ENCODE peak calls at places on chromosome 17, in six cellular contexts. K is tibial nerve, X is endodermal cell, Z is right lobe of liver, F is heart right ventricle, L is transverse colon. O is an unnamed sample. For H3K27me3 and H3K36me3, the result is how much of the 10 kb centered on the place peaks cover.

GRCh38 chr17:81941484-81942166 is 4.5 kb upstream of the PYCR1 start:
- DNase-seq in L (no peak), F (no peak), K (no peak), X (peak), Z (peak), O (peak)

GRCh38 chr17:35560703-35561102 is at the start of gene SLFN14:
- DNase-seq in Z (no peak), K (no peak), L (no peak), F (no peak), X (no peak), O (no peak)

GRCh38 chr17:36936455-36936934 is 780 bp upstream of the LHX1 start:
- DNase-seq in X (peak), Z (no peak), F (no peak), K (no peak), L (no peak), O (peak)

GRCh38 chr17:57794841-57795240 is 49.7 kb upstream of the CCDC182 start:
- DNase-seq in Z (no peak), X (no peak), K (no peak), F (no peak), L (no peak), O (no peak)

GRCh38 chr17:41678907-41679739 is 9.6 kb upstream of the EIF1 start:
- DNase-seq in X (peak), Z (no peak), F (no peak), L (no peak), K (no peak), O (no peak)

GRCh38 chr17:34015253-34015652 is 239.8 kb upstream of the CCL2 start:
- DNase-seq in Z (no peak), K (no peak), F (no peak), X (peak), L (no peak), O (no peak)

GRCh38 chr17:40597168-40598020 is 32.1 kb upstream of the CCR7 start:
- DNase-seq in Z (no peak), X (no peak), L (no peak), F (no peak), K (no peak), O (no peak)

GRCh38 chr17:68398731-68399637 is 58.3 kb downstream of the WIPI1 start:
- DNase-seq in F (peak), L (peak), Z (peak), K (no peak), X (peak), O (peak)

GRCh38 chr17:46148247-46148646 is 45.0 kb downstream of the KANSL1 start:
- DNase-seq in L (no peak), F (no peak), Z (no peak), X (no peak), K (no peak), O (no peak)

GRCh38 chr17:32756696-32757095 is 120.2 kb downstream of the MYO1D start:
- DNase-seq in X (no peak), L (no peak), Z (no peak), F (no peak), K (no peak), O (no peak)

GRCh38 chr17:11031787-11032186 is 193.9 kb upstream of the PIRT start:
- DNase-seq in Z (no peak), K (no peak), X (peak), F (no peak), L (no peak), O (peak)

GRCh38 chr17:42591411-42591810 is 13.9 kb upstream of the PSMC3IP start:
- DNase-seq in X (no peak), F (no peak), L (no peak), Z (no peak), K (no peak), O (no peak)

GRCh38 chr17:66423436-66423922 is 121.1 kb downstream of the PRKCA start:
- DNase-seq in Z (no peak), L (no peak), K (no peak), F (no peak), X (no peak), O (no peak)

GRCh38 chr17:55587608-55588139 is 76.4 kb upstream of the SMIM36 start:
- DNase-seq in X (no peak), Z (no peak), K (peak), L (no peak), F (peak), O (no peak)

DNA sequence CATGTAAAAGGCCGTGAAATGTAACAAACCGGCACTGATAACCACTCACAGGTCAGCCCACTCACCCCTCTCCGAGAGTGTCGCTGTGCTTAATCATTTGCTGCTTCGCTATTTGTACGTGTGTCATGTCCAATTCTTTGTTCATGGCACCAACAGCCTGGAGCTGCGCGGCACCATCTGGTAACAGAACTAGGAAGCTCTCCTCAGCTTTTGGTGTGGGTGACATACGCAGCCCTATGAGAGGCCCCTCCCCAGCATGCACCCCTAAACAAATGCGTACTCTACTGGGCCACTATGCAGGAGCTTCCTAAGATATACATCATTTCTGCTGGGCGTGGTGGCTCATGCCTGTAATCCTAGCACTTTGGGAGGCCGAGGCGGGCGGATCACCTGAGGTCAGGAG is 2.3 kb upstream of the PECAM1 start:
- DNase-seq in F (no peak), Z (peak), K (no peak), X (no peak), L (no peak), O (no peak)
- H3K4me3 ChIP-seq in F (no peak), Z (no peak), K (no peak), X (no peak), L (no peak), O (no peak)

DNA sequence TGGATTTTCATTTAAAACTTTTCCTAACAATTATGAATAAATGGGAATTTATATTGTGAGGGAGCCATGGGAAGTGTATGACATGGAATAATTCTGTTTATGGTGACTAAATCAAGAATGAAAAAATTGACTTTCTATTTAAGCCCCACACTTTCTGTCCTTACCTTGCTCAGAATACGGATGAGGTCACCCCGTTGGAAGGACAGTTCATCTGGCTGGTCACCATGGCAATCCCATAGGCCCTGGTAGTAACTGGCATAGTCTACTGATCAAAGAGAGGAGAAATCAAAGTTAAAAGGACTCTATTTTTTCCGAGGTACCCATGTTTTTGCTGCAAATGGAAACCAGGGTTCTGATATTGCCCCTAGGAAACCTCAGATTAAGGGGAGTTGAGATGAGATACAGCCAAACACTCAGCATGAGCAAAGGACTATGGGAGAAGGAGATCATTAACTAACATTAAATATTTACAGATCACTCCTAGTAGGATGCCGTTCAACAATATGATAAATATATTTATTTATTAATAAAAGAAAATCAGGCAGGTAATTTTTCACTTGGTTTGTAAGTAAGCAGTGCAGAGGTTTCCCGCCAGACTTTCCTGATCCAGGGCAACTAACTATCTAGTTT is 54.9 kb downstream of the SNX11 start:
- DNase-seq in L (no peak), K (no peak), F (no peak), X (no peak), Z (no peak), O (no peak)
- H3K27me3 ChIP-seq in L (under half), K (under half), F (under half), X (under half), Z (under half), O (under half)

GRCh38 chr17:31562447-31562846 is 171.0 kb downstream of the RAB11FIP4 start:
- DNase-seq in F (no peak), K (no peak), Z (no peak), L (no peak), X (no peak), O (peak)

GRCh38 chr17:31558748-31559646 is 167.5 kb downstream of the RAB11FIP4 start:
- DNase-seq in X (peak), K (peak), L (peak), Z (peak), F (peak), O (peak)

GRCh38 chr17:31560836-31561235 is 169.4 kb downstream of the RAB11FIP4 start:
- DNase-seq in F (no peak), Z (no peak), X (peak), K (no peak), L (no peak), O (peak)

GRCh38 chr17:31561469-31562412 is 170.3 kb downstream of the RAB11FIP4 start:
- DNase-seq in X (no peak), Z (no peak), F (no peak), L (no peak), K (no peak), O (peak)

GRCh38 chr17:31559647-31560501 is 168.4 kb downstream of the RAB11FIP4 start:
- DNase-seq in L (no peak), X (peak), F (peak), K (no peak), Z (peak), O (peak)
- H3K36me3 ChIP-seq in L (under half), X (under half), F (under half), K (under half), Z (under half), O (under half)

DNA sequence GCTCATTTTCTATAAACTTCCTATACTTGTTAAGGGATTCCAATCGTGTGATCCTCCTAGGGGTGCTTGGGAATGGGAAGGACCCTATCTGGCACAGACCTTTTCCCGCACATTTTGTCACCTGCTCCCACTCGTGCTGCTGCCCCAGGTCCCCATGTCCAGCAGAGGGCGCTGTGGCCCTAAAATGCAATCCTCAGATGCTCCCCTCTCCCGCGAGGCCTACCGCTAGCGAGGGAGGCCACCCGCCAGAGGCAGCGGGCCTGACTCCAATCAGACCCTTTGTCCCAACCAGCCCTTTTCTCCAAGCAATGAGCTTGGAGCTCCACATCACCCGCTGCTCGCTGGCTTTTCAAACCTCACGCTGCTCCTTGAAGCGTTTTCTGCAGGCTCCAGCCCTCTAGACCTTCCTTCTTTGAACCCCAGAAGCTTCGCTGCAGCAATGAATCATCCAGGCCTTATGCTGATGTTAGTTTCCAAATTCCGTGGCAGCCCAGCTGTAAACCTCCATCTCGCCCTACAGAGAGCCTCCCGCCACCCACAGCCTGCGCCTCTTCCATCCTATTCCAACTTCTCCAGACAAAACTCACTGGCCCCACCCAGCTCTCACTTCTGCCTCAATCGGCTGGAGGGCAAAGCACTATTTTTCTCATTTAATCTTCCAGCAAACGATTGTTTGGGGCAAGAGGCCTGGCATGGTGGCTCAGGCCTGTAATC is 23.6 kb upstream of the FZD2 start:
- DNase-seq in K (peak), Z (peak), X (peak), F (peak), L (peak), O (peak)
- H3K4me3 ChIP-seq in K (peak), Z (no peak), X (no peak), F (no peak), L (no peak), O (no peak)

GRCh38 chr17:74749262-74750038 is 1.0 kb downstream of the NHERF1 start:
- DNase-seq in L (peak), K (no peak), X (peak), Z (no peak), F (no peak), O (peak)
- H3K27me3 ChIP-seq in L (under half), K (under half), X (under half), Z (under half), F (under half), O (under half)

GRCh38 chr17:77802811-77803220 is 155.7 kb upstream of the TNRC6C start:
- DNase-seq in X (peak), Z (peak), K (no peak), F (no peak), L (no peak), O (peak)

GRCh38 chr17:77802333-77802615 is 156.2 kb upstream of the TNRC6C start:
- DNase-seq in L (no peak), X (no peak), K (no peak), F (no peak), Z (no peak), O (no peak)

GRCh38 chr17:77803726-77804125 is 154.8 kb upstream of the TNRC6C start:
- DNase-seq in F (no peak), L (no peak), X (no peak), Z (peak), K (no peak), O (no peak)

GRCh38 chr17:77800832-77801231 is 157.7 kb upstream of the TNRC6C start:
- DNase-seq in X (no peak), K (no peak), F (no peak), Z (peak), L (no peak), O (no peak)

DNA sequence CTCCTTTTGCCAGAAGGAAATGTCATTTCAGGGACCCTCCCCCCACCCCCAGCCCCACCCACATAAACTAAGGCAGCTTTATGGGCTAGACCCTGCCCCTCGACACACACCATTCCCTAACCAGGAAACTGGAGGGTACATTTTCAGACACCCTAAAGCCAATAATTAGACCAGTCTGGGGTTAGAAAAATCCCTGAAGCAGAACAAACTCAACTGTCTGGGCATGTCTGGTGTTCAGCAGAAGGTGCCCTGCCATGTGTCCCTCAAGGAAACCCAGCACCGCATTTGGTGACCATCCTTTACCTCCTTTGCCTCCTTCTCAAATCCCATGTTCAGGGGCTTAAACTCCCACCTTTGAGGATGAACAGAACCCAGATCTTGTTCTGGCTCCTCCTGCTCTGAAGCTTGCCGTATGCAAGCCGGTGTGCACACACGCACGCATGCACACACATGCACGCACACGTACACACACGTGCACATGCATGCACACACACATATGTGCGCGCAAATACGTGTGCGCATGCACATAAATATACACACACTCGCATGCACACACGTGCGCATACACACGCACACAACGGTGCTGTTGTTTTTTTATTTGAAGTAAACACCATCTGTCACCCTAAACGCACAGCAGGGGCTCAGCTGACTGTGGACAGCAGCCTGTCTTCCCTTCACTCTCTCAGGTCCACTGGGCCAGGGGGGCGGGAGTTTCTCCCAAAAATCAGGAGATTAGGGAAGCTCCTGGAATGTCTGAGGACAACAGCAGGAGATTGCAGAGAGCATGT is 156.8 kb upstream of the TNRC6C start:
- DNase-seq in Z (peak), K (no peak), X (no peak), L (no peak), F (no peak), O (no peak)
- H3K36me3 ChIP-seq in Z (under half), K (under half), X (under half), L (under half), F (under half), O (under half)

GRCh38 chr17:2178798-2179505 is 124.0 kb downstream of the HIC1 start:
- DNase-seq in X (no peak), Z (peak), F (peak), K (no peak), L (no peak), O (no peak)
- H3K4me3 ChIP-seq in X (no peak), Z (no peak), F (no peak), K (no peak), L (no peak), O (no peak)

GRCh38 chr17:79413591-79413990 is 197.3 kb downstream of the RBFOX3 start:
- DNase-seq in X (no peak), L (no peak), K (no peak), Z (no peak), F (no peak), O (no peak)
- H3K27me3 ChIP-seq in X (under half), L (under half), K (under half), Z (under half), F (half or more), O (under half)

GRCh38 chr17:17985555-17985954 is 12.9 kb downstream of the DRC3 start:
- DNase-seq in X (no peak), K (no peak), Z (no peak), L (no peak), F (no peak), O (peak)

GRCh38 chr17:17985153-17985552 is 12.5 kb downstream of the DRC3 start:
- DNase-seq in X (no peak), L (no peak), K (no peak), F (no peak), Z (no peak), O (no peak)

GRCh38 chr17:17982796-17983195 is 10.1 kb downstream of the DRC3 start:
- DNase-seq in K (no peak), L (no peak), X (no peak), Z (no peak), F (no peak), O (no peak)

GRCh38 chr17:17983376-17983775 is 10.7 kb downstream of the DRC3 start:
- DNase-seq in K (no peak), X (peak), F (no peak), L (peak), Z (no peak), O (no peak)

GRCh38 chr17:17983776-17984175 is 11.1 kb downstream of the DRC3 start:
- DNase-seq in L (no peak), K (no peak), F (no peak), X (no peak), Z (no peak), O (no peak)
- H3K36me3 ChIP-seq in L (under half), K (under half), F (under half), X (under half), Z (under half), O (under half)